ENCODE peak calls at places on chromosomes 16 and 17, in seven cellular contexts. V is heart right ventricle; C is HCT116; L is mucosa of descending colon; X is gastroesophageal sphincter; T is activated naive CD8-positive, alpha-beta T cell treated with anti-CD3 and anti-CD28 coated beads, Interleukin-2, amount 50 U/mL, for 24 hours; Z is activated B cell treated with CpG ODN at 0.5 μM for 24 hours. K is an unnamed sample.

GRCh38 chr17:79892457-79893236 is 53.4 kb upstream of the CBX4 start:
- ATAC-seq in V (no peak), C (peak), L (peak), X (no peak), T (no peak), Z (no peak), K (no peak)

GRCh38 chr17:45046536-45047125 is 4.8 kb downstream of the DCAKD start:
- ATAC-seq in V (no peak), C (no peak), L (no peak), X (no peak), T (peak), Z (no peak), K (peak)

GRCh38 chr16:3920206-3920605 is 39.7 kb upstream of the CREBBP start:
- ATAC-seq in V (no peak), C (no peak), L (no peak), X (no peak), T (no peak), Z (no peak), K (no peak)

GRCh38 chr16:9128346-9129342 is 37.2 kb downstream of the HAPSTR1 start:
- ATAC-seq in V (no peak), C (no peak), L (no peak), X (no peak), T (no peak), Z (no peak), K (no peak)

GRCh38 chr17:4247361-4247980 is 16.3 kb downstream of the ANKFY1 start:
- ATAC-seq in V (no peak), C (peak), L (peak), X (no peak), T (no peak), Z (no peak), K (no peak)

GRCh38 chr16:17211797-17212196 is 259.0 kb downstream of the XYLT1 start:
- ATAC-seq in V (no peak), C (peak), L (no peak), X (no peak), T (peak), Z (peak), K (no peak)

GRCh38 chr16:22284637-22285515 is 12.3 kb upstream of the POLR3E start:
- ATAC-seq in V (no peak), C (no peak), L (no peak), X (no peak), T (no peak), Z (no peak), K (no peak)

GRCh38 chr16:47046726-47047602 is 73.5 kb upstream of the DNAJA2 start:
- ATAC-seq in V (no peak), C (no peak), L (no peak), X (no peak), T (no peak), Z (peak), K (peak)

GRCh38 chr16:17832738-17833137 is 362.0 kb upstream of the XYLT1 start:
- ATAC-seq in V (no peak), C (no peak), L (no peak), X (no peak), T (no peak), Z (no peak), K (no peak)

GRCh38 chr16:4976079-4976478 is 17.9 kb downstream of the SEC14L5 start:
- ATAC-seq in V (no peak), C (no peak), L (peak), X (no peak), T (peak), Z (peak), K (peak)

GRCh38 chr17:36152639-36153120 is 23.8 kb downstream of the TBC1D3B start:
- ATAC-seq in V (no peak), C (peak), L (peak), X (no peak), T (no peak), Z (no peak), K (no peak)

GRCh38 chr17:22171631-22172030 is 479.3 kb downstream of the KCNJ18 start:
- ATAC-seq in V (no peak), C (no peak), L (no peak), X (no peak), T (no peak), Z (no peak), K (no peak)

GRCh38 chr17:29148257-29148789 is 31.9 kb downstream of the MYO18A start:
- ATAC-seq in V (no peak), C (peak), L (no peak), X (no peak), T (no peak), Z (no peak), K (no peak)

GRCh38 chr17:69423450-69423849 is 9.0 kb downstream of the MAP2K6 start:
- ATAC-seq in V (no peak), C (no peak), L (no peak), X (no peak), T (peak), Z (no peak), K (no peak)

GRCh38 chr16:66103245-66103644 is 263.2 kb upstream of the CDH5 start:
- ATAC-seq in V (peak), C (no peak), L (no peak), X (no peak), T (no peak), Z (no peak), K (no peak)

GRCh38 chr16:84593825-84594724 is 23.8 kb downstream of the COTL1 start:
- ATAC-seq in V (peak), C (no peak), L (peak), X (no peak), T (peak), Z (peak), K (peak)

GRCh38 chr17:869567-870530 is 87.7 kb downstream of the MRM3 start:
- ATAC-seq in V (peak), C (peak), L (no peak), X (peak), T (no peak), Z (no peak), K (no peak)

GRCh38 chr17:80000955-80001354 is 34.7 kb downstream of the TBC1D16 start:
- ATAC-seq in V (peak), C (no peak), L (no peak), X (no peak), T (no peak), Z (no peak), K (no peak)

GRCh38 chr17:68456529-68457167 is 648 bp downstream of the WIPI1 start:
- ATAC-seq in V (peak), C (peak), L (peak), X (peak), T (no peak), Z (no peak), K (no peak)

GRCh38 chr17:63609820-63610573 is 9.3 kb downstream of the TACO1 start:
- ATAC-seq in V (no peak), C (no peak), L (no peak), X (no peak), T (no peak), Z (no peak), K (no peak)

GRCh38 chr16:86638642-86639041 is 60.3 kb downstream of the FOXL1 start:
- ATAC-seq in V (no peak), C (no peak), L (no peak), X (no peak), T (no peak), Z (no peak), K (no peak)

GRCh38 chr16:69904495-69905170 is 46.5 kb upstream of the CLEC18A start:
- ATAC-seq in V (no peak), C (no peak), L (peak), X (no peak), T (no peak), Z (no peak), K (no peak)

GRCh38 chr17:50153650-50154575 is 3.4 kb upstream of the PPP1R9B start:
- ATAC-seq in V (peak), C (no peak), L (no peak), X (no peak), T (no peak), Z (no peak), K (no peak)

GRCh38 chr17:79216391-79216790 is 141.8 kb downstream of the ENGASE start:
- ATAC-seq in V (no peak), C (no peak), L (no peak), X (no peak), T (no peak), Z (no peak), K (no peak)

GRCh38 chr17:42340691-42341127 is 47.5 kb downstream of the STAT3 start:
- ATAC-seq in V (no peak), C (peak), L (peak), X (peak), T (peak), Z (no peak), K (peak)

GRCh38 chr16:74770826-74771526 is 3.6 kb downstream of the FA2H start:
- ATAC-seq in V (no peak), C (no peak), L (no peak), X (no peak), T (no peak), Z (no peak), K (no peak)

GRCh38 chr17:32275060-32276042 is 9.7 kb downstream of the RHBDL3 start:
- ATAC-seq in V (peak), C (peak), L (peak), X (no peak), T (peak), Z (peak), K (peak)